ENCODE peak calls at places on chromosomes 11 and 22, in six cellular contexts. M is iris pigment epithelial cell, X is sigmoid colon, N is progenitor cell of endocrine pancreas, U is cardiac muscle cell, Z is A549. R is an unnamed sample.

GRCh38 chr11:62926669-62927455 is 5.7 kb upstream of the CHRM1 start:
- DNase-seq in M (no peak), X (no peak), N (no peak), U (no peak), Z (no peak), R (no peak)

GRCh38 chr11:6319001-6319878 is 1.1 kb downstream of the CAVIN3 start:
- DNase-seq in M (peak; percentile 63), X (peak; percentile 84), N (no peak), U (peak; percentile 76), Z (peak; percentile 6), R (peak; percentile 51)

GRCh38 chr11:46361283-46362145 is 14.3 kb downstream of the DGKZ start:
- DNase-seq in M (peak; percentile 55), X (peak; percentile 87), N (no peak), U (peak; percentile 78), Z (no peak), R (no peak)

GRCh38 chr22:44550666-44551491 is 52.8 kb upstream of the RTL6 start:
- DNase-seq in M (peak; percentile 80), X (peak; percentile 96), N (no peak), U (no peak), Z (peak; percentile 16), R (peak; percentile 98)

GRCh38 chr11:12318791-12319733 is 58.3 kb upstream of the PARVA start:
- DNase-seq in M (no peak), X (peak; percentile 85), N (no peak), U (no peak), Z (no peak), R (peak; percentile 16)

GRCh38 chr11:17012712-17013547 is 1.3 kb downstream of the PLEKHA7 start:
- DNase-seq in M (peak; percentile 92), X (peak; percentile 74), N (peak; percentile 42), U (peak; percentile 64), Z (peak; percentile 91), R (peak; percentile 89)

GRCh38 chr11:3989251-3989650 is 105.3 kb upstream of the RRM1 start:
- DNase-seq in M (no peak), X (peak; percentile 70), N (peak; percentile 10), U (peak; percentile 8), Z (no peak), R (peak; percentile 43)

GRCh38 chr11:68524213-68524612 is 63.7 kb downstream of the PPP6R3 start:
- DNase-seq in M (peak; percentile 46), X (no peak), N (no peak), U (no peak), Z (no peak), R (no peak)

GRCh38 chr22:50506611-50507420 is 686 bp downstream of the LMF2 start:
- DNase-seq in M (no peak), X (peak; percentile 82), N (no peak), U (no peak), Z (no peak), R (no peak)

GRCh38 chr11:559020-559620 is 1.4 kb downstream of the LMNTD2 start:
- DNase-seq in M (no peak), X (no peak), N (no peak), U (no peak), Z (no peak), R (no peak)